ENCODE peak calls at places on chromosomes 11 and 22, in ten cellular contexts. T is left colon; R is foreskin fibroblast; X is left ventricle myocardium superior; D is AG09319; K is neural progenitor cell; P is GM18507; V is activated CD4-positive, alpha-beta memory T cell treated with anti-CD3 and anti-CD28 coated beads for 36 hours; E is GM04503; Z is stimulated activated CD8-positive, alpha-beta memory T cell treated with anti-CD3 and anti-CD28 coated beads, Interleukin-12 subunit alpha, Interleukin-12 subunit beta, amount 100 ng/mL, for 1 hour. L is an unnamed sample.

GRCh38 chr11:124791626-124792341 is 8.4 kb downstream of the MSANTD2 start:
- DNase-seq in T (no peak), R (peak; percentile 13), X (no peak), D (no peak), K (no peak), P (no peak), V (no peak), E (no peak), Z (no peak), L (no peak)

GRCh38 chr11:83448686-83449085 is 162.5 kb upstream of the CCDC90B start:
- DNase-seq in T (no peak), R (no peak), X (no peak), D (no peak), K (no peak), P (no peak), V (no peak), E (no peak), Z (no peak), L (no peak)

GRCh38 chr11:76791861-76792260 is 8.7 kb downstream of the TSKU start:
- DNase-seq in T (no peak), R (peak; percentile 65), X (no peak), D (no peak), K (no peak), P (no peak), V (no peak), E (no peak), Z (no peak), L (peak; percentile 49)

GRCh38 chr22:43277987-43278601 is 65.1 kb downstream of the SCUBE1 start:
- DNase-seq in T (no peak), R (no peak), X (no peak), D (no peak), K (no peak), P (no peak), V (no peak), E (no peak), Z (no peak), L (no peak)

GRCh38 chr11:14183973-14184372 is 175.0 kb downstream of the RRAS2 start:
- DNase-seq in T (no peak), R (no peak), X (no peak), D (no peak), K (no peak), P (no peak), V (no peak), E (no peak), Z (no peak), L (no peak)

GRCh38 chr11:12154871-12155668 is 44.7 kb downstream of the MICAL2 start:
- DNase-seq in T (no peak), R (no peak), X (no peak), D (no peak), K (no peak), P (no peak), V (peak; percentile 7), E (no peak), Z (no peak), L (no peak)

GRCh38 chr22:39179841-39180335 is 27.4 kb upstream of the CBX7 start:
- DNase-seq in T (no peak), R (no peak), X (no peak), D (no peak), K (peak; percentile 34), P (no peak), V (no peak), E (no peak), Z (no peak), L (no peak)

GRCh38 chr11:113118104-113118503 is 156.9 kb downstream of the NCAM1 start:
- DNase-seq in T (no peak), R (no peak), X (no peak), D (no peak), K (no peak), P (no peak), V (no peak), E (no peak), Z (no peak), L (no peak)

GRCh38 chr11:102014756-102015155 is 32.5 kb upstream of the CFAP300 start:
- DNase-seq in T (no peak), R (no peak), X (no peak), D (no peak), K (no peak), P (no peak), V (no peak), E (no peak), Z (no peak), L (no peak)

GRCh38 chr22:49453816-49454215 is 373.9 kb downstream of the BRD1 start:
- DNase-seq in T (no peak), R (no peak), X (no peak), D (no peak), K (no peak), P (no peak), V (no peak), E (no peak), Z (no peak), L (no peak)

GRCh38 chr22:44550666-44551491 is 52.8 kb upstream of the RTL6 start:
- DNase-seq in T (peak; percentile 48), R (peak; percentile 93), X (peak; percentile 82), D (peak; percentile 96), K (no peak), P (no peak), V (peak; percentile 66), E (peak; percentile 91), Z (no peak), L (peak; percentile 71)

GRCh38 chr11:12694182-12694531 is 19.9 kb downstream of the TEAD1 start:
- DNase-seq in T (peak; percentile 46), R (no peak), X (no peak), D (no peak), K (no peak), P (no peak), V (no peak), E (no peak), Z (no peak), L (no peak)

GRCh38 chr22:29811377-29811776 is 26.7 kb downstream of the ASCC2 start:
- DNase-seq in T (peak; percentile 63), R (no peak), X (no peak), D (no peak), K (no peak), P (no peak), V (no peak), E (no peak), Z (no peak), L (no peak)

GRCh38 chr22:39908737-39909136 is 7.9 kb downstream of the GRAP2 start:
- DNase-seq in T (no peak), R (peak; percentile 16), X (no peak), D (no peak), K (no peak), P (no peak), V (peak; percentile 69), E (no peak), Z (no peak), L (no peak)

GRCh38 chr11:13947379-13947778 is 15.1 kb upstream of the SPON1 start:
- DNase-seq in T (no peak), R (no peak), X (no peak), D (no peak), K (no peak), P (no peak), V (no peak), E (no peak), Z (no peak), L (no peak)

GRCh38 chr11:17541330-17541885 is 2.8 kb downstream of the USH1C start:
- DNase-seq in T (peak; percentile 36), R (no peak), X (no peak), D (no peak), K (no peak), P (no peak), V (no peak), E (no peak), Z (no peak), L (peak; percentile 62)

GRCh38 chr11:40517122-40517521 is 942.3 kb downstream of the LRRC4C start:
- DNase-seq in T (no peak), R (no peak), X (no peak), D (no peak), K (no peak), P (no peak), V (no peak), E (no peak), Z (no peak), L (no peak)

GRCh38 chr22:50217543-50218152 is 16.8 kb downstream of the SELENOO start:
- DNase-seq in T (no peak), R (no peak), X (peak; percentile 21), D (no peak), K (no peak), P (no peak), V (no peak), E (no peak), Z (no peak), L (no peak)

GRCh38 chr11:1639102-1639620 is 9.6 kb downstream of the KRTAP5-5 start:
- DNase-seq in T (peak; percentile 89), R (no peak), X (peak; percentile 62), D (no peak), K (no peak), P (no peak), V (no peak), E (no peak), Z (no peak), L (peak; percentile 66)

GRCh38 chr22:23105304-23105703 is 35.0 kb downstream of the GNAZ start:
- DNase-seq in T (no peak), R (no peak), X (no peak), D (no peak), K (no peak), P (no peak), V (no peak), E (no peak), Z (no peak), L (no peak)

GRCh38 chr11:118789501-118790356 is 1.2 kb downstream of the DDX6 start:
- DNase-seq in T (no peak), R (no peak), X (no peak), D (no peak), K (peak; percentile 26), P (no peak), V (peak; percentile 72), E (no peak), Z (no peak), L (no peak)

GRCh38 chr11:110430267-110431211 is 791 bp downstream of the FDX1 start:
- DNase-seq in T (peak; percentile 65), R (no peak), X (no peak), D (no peak), K (peak; percentile 12), P (no peak), V (peak; percentile 19), E (no peak), Z (no peak), L (peak; percentile 82)

GRCh38 chr11:65833297-65834030 is at the start of gene SNX32:
- DNase-seq in T (peak; percentile 96), R (peak; percentile 92), X (peak; percentile 97), D (peak; percentile 71), K (peak; percentile 97), P (peak; percentile 99), V (peak; percentile 98), E (peak; percentile 37), Z (peak; percentile 93), L (peak; percentile 98)

GRCh38 chr22:26949193-26949592 is 291.8 kb downstream of the MIAT start:
- DNase-seq in T (no peak), R (peak; percentile 4), X (no peak), D (no peak), K (peak; percentile 34), P (no peak), V (no peak), E (no peak), Z (no peak), L (no peak)

GRCh38 chr11:1082728-1083620 is 8.3 kb downstream of the MUC2 start:
- DNase-seq in T (peak; percentile 4), R (no peak), X (peak; percentile 21), D (no peak), K (no peak), P (no peak), V (peak; percentile 6), E (no peak), Z (no peak), L (no peak)

L was measured in Peyer's patch.